ENCODE peak calls at places on chromosomes 5 and 9, in six cellular contexts. A, W, U, X, T and J are unnamed samples.

GRCh38 chr9:90961375-90961774 is 159.8 kb downstream of the SYK start:
- DNase-seq in W (peak), U (no peak), T (no peak), A (no peak), X (peak), J (peak)

GRCh38 chr5:123582570-123583293 is 70.8 kb downstream of the CSNK1G3 start:
- DNase-seq in U (no peak), X (no peak), W (no peak), T (no peak), A (no peak), J (no peak)

GRCh38 chr9:134346840-134347239 is 20.6 kb downstream of the RXRA start:
- DNase-seq in W (no peak), X (no peak), T (no peak), A (no peak), U (no peak), J (no peak)

GRCh38 chr9:111963995-111964394 is 67.4 kb downstream of the UGCG start:
- DNase-seq in U (no peak), W (no peak), T (no peak), A (no peak), X (no peak), J (no peak)

GRCh38 chr9:129198737-129199435 is 20.8 kb upstream of the IER5L start:
- DNase-seq in W (no peak), A (no peak), T (no peak), U (no peak), X (no peak), J (peak)

GRCh38 chr5:145681216-145681615 is 153.9 kb downstream of the PRELID2 start:
- DNase-seq in T (no peak), X (no peak), U (no peak), W (no peak), A (no peak), J (no peak)

GRCh38 chr9:27094640-27095039 is 14.4 kb upstream of the TEK start:
- DNase-seq in X (peak), T (no peak), A (peak), W (peak), U (peak), J (peak)

GRCh38 chr9:6079386-6079785 is 64.0 kb upstream of the RANBP6 start:
- DNase-seq in U (no peak), W (no peak), X (no peak), T (no peak), A (no peak), J (no peak)

GRCh38 chr5:123285122-123286011 is 137.8 kb downstream of the CEP120 start:
- DNase-seq in X (peak), U (no peak), A (no peak), W (peak), T (no peak), J (peak)

GRCh38 chr9:135508211-135508820 is 7.8 kb downstream of the MRPS2 start:
- DNase-seq in T (no peak), X (no peak), W (no peak), U (no peak), A (no peak), J (no peak)

GRCh38 chr5:59599729-59600128 is 293.8 kb downstream of the PDE4D start:
- DNase-seq in U (no peak), A (no peak), W (no peak), X (no peak), T (no peak), J (no peak)

GRCh38 chr5:59596586-59597348 is 296.8 kb downstream of the PDE4D start:
- DNase-seq in A (no peak), X (no peak), U (no peak), T (no peak), W (peak), J (peak)

GRCh38 chr5:59600153-59600552 is 293.4 kb downstream of the PDE4D start:
- DNase-seq in T (no peak), X (no peak), U (no peak), A (no peak), W (no peak), J (no peak)

GRCh38 chr5:59598547-59598874 is 295.0 kb downstream of the PDE4D start:
- DNase-seq in X (no peak), W (no peak), U (no peak), A (no peak), T (no peak), J (peak)

DNA sequence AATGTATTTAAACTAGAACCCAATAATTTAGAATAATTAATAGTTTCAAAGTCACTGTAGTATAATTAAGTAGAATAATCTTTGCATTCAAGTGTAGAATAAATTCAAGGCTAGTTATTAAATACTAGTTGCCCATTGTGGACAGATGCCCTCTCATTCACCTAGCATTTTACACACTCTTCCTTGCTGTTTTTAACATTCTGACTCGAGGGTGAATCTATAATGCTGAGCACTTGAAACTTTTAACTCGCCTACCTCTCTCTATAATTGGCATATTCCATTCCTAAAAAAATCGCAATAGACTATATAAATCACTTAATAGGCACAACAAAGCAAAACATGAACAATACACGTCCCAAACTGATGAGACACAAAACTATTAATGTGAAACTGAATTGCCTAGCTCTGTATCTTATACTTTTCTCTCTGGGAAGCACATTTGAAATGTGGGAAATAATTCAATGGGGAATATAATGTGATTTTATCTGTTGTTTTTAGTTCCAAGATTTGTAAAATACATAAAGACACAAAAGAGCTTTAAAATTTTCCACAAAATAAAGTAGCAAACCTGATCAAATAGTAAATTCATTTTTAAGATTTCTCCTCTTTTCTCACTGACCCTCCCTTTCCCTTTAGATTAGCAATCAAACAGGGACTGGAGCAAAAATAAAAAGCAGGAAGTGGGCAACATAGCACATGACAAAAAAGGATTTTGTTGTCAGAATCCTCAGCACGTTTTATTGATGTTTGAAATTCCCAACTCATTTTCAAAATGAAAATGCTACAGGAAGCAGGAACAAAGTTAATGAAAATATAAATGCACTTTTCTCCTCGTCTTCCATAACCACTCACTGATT is 295.6 kb downstream of the PDE4D start:
- DNase-seq in W (no peak), A (no peak), X (no peak), U (no peak), T (no peak), J (no peak)
- H3K4me3 ChIP-seq in W (no peak), A (no peak), X (no peak), U (no peak), T (no peak), J (peak)

GRCh38 chr9:9352877-9353481 is 1259.8 kb downstream of the PTPRD start:
- DNase-seq in T (no peak), W (no peak), U (no peak), A (no peak), X (peak), J (no peak)
- TF ChIP-seq CTCF in T (peak), W (peak), U (peak), A (peak), X (peak), J (peak)

GRCh38 chr5:141363952-141364660 is at the start of gene PCDHGA5:
- DNase-seq in X (no peak), T (no peak), A (no peak), U (no peak), W (peak), J (no peak)

GRCh38 chr5:141359790-141360426 is at the start of gene PCDHGB2:
- DNase-seq in T (no peak), W (peak), A (no peak), U (no peak), X (peak), J (peak)

GRCh38 chr5:141356950-141357349 is 2.1 kb downstream of the PCDHGA4 start:
- DNase-seq in X (no peak), U (no peak), W (no peak), T (no peak), A (no peak), J (no peak)

GRCh38 chr5:141362719-141363118 is 1.2 kb upstream of the PCDHGA5 start:
- DNase-seq in T (no peak), U (no peak), A (no peak), X (no peak), W (no peak), J (no peak)

DNA sequence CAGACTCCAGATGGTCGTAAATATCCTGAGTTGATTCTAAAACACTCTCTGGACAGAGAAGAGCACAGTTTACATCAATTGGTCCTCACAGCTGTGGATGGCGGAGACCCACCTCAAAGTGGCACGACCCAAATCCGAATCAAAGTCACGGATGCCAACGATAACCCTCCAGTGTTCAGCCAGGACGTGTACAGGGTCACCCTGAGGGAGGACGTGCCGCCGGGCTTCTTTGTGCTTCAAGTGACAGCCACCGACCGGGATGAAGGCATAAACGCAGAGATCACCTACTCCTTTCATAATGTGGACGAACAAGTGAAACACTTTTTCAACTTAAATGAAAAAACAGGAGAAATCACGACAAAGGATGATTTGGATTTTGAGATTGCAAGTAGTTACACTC is 891 bp downstream of the PCDHGB2 start:
- DNase-seq in T (no peak), U (no peak), W (no peak), A (no peak), X (no peak), J (no peak)
- H3K4me3 ChIP-seq in T (no peak), U (no peak), W (no peak), A (peak), X (no peak), J (no peak)

GRCh38 chr5:153476767-153477166 is 13.7 kb upstream of the GRIA1 start:
- DNase-seq in A (peak), W (peak), T (peak), X (no peak), U (peak), J (peak)
- TF ChIP-seq CTCF in A (peak), W (peak), T (peak), X (peak), U (peak), J (peak)